ENCODE peak calls at places on chromosomes 4 and X, in four cellular contexts. H is GM12878, X is H1, N is K562. D is an unnamed sample.

GRCh38 chr4:106344324-106344970 is 24.1 kb downstream of the GIMD1 start:
- DNase-seq in H (no peak), X (no peak), N (no peak), D (no peak)

GRCh38 chrX:6384921-6385320 is 150.0 kb downstream of the VCX3A start:
- DNase-seq in H (no peak), X (no peak), N (no peak), D (no peak)

GRCh38 chr4:24979554-24979953 is 51.2 kb downstream of the LGI2 start:
- DNase-seq in H (no peak), X (no peak), N (no peak), D (no peak)

GRCh38 chr4:140829825-140830224 is 73.6 kb upstream of the TBC1D9 start:
- DNase-seq in H (peak), X (no peak), N (no peak), D (no peak)

GRCh38 chr4:72857787-72858186 is 211.7 kb downstream of the COX18 start:
- DNase-seq in H (no peak), X (no peak), N (no peak), D (no peak)

GRCh38 chrX:82127228-82128123 is 925.6 kb downstream of the SH3BGRL start:
- DNase-seq in H (peak), X (no peak), N (no peak), D (no peak)

GRCh38 chrX:84339507-84340364 is 151.7 kb upstream of the RPS6KA6 start:
- DNase-seq in H (no peak), X (no peak), N (peak), D (no peak)

GRCh38 chr4:104966349-104967033 is 180.2 kb upstream of the TET2 start:
- DNase-seq in H (peak), X (no peak), N (no peak), D (no peak)

GRCh38 chr4:137960371-137961050 is 281.6 kb downstream of the SLC7A11 start:
- DNase-seq in H (no peak), X (no peak), N (no peak), D (no peak)

GRCh38 chrX:43279341-43279808 is 376.7 kb upstream of the MAOA start:
- DNase-seq in H (no peak), X (no peak), N (peak), D (no peak)

GRCh38 chr4:151193414-151193813 is 83.5 kb upstream of the PRSS48 start:
- DNase-seq in H (no peak), X (no peak), N (no peak), D (no peak)

DNA sequence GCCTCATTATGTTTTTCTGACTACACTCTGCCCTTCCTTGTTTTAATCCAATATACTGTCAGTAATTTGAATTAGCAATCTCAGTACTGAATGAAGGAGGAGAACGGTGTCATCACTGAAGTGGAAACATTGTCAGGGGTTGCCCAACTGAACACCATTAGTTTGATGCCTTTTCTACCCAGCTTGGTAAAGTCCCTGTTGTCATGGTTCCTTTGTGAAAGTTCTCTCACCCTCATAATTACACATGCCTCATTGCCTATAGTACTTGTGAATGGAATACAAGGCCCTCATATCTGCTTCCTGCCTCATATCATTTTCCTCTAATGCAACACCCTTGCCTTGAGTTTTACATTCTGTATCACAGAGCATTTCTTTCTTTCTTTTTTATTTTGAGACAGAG is 76.9 kb downstream of the RRAGB start:
- DNase-seq in H (peak), X (no peak), N (no peak), D (no peak)
- TF ChIP-seq EGR1 in H (no peak), X (no peak), N (no peak), D (no peak)

GRCh38 chr4:188435381-188435780 is 296.1 kb downstream of the TRIML1 start:
- DNase-seq in H (no peak), X (no peak), N (no peak), D (no peak)

GRCh38 chr4:188433916-188434315 is 294.7 kb downstream of the TRIML1 start:
- DNase-seq in H (no peak), X (no peak), N (no peak), D (no peak)

GRCh38 chr4:188439641-188440311 is 300.5 kb downstream of the TRIML1 start:
- DNase-seq in H (no peak), X (no peak), N (no peak), D (no peak)

GRCh38 chr4:188434686-188435085 is 295.4 kb downstream of the TRIML1 start:
- DNase-seq in H (no peak), X (no peak), N (no peak), D (no peak)

GRCh38 chr4:188437535-188437934 is 298.3 kb downstream of the TRIML1 start:
- DNase-seq in H (no peak), X (no peak), N (no peak), D (no peak)
- TF ChIP-seq EGR1 in H (no peak), X (no peak), N (no peak), D (no peak)

DNA sequence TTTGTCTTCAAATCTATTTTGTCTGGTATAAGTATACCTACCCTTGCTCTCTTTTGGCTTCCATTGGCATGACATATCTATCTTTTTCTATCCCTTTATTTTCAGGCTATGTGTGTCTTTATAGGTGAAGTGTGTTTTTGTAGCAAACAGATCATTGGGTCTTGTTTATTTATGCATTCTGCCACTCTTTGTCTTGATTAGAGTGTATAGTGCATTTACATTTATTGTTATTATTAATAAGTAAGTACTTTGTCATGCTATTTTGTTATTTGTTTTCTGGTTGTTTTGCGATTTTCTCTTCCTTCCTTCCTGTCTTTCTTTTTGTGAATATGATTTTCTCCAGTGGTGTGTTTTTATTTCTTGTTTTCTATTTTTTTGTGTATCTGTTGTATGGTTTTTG is 188.6 kb downstream of the GLUD2 start:
- DNase-seq in H (no peak), X (no peak), N (no peak), D (no peak)
- TF ChIP-seq EGR1 in H (no peak), X (no peak), N (no peak), D (no peak)

GRCh38 chr4:173492315-173492714 is 37.7 kb downstream of the HAND2 start:
- DNase-seq in H (no peak), X (no peak), N (no peak), D (no peak)

GRCh38 chr4:173490817-173491518 is 39.1 kb downstream of the HAND2 start:
- DNase-seq in H (no peak), X (no peak), N (no peak), D (no peak)

GRCh38 chr4:173498023-173498422 is 32.0 kb downstream of the HAND2 start:
- DNase-seq in H (no peak), X (no peak), N (no peak), D (no peak)

GRCh38 chr4:173493041-173493440 is 37.0 kb downstream of the HAND2 start:
- DNase-seq in H (no peak), X (no peak), N (no peak), D (no peak)

GRCh38 chr4:173494013-173494970 is 35.7 kb downstream of the HAND2 start:
- DNase-seq in H (peak), X (peak), N (peak), D (peak)
- TF ChIP-seq EGR1 in H (no peak), X (no peak), N (no peak), D (no peak)

D was measured in HCT116.